ENCODE peak calls at places on chromosomes 7 and 10, in ten cellular contexts. One of them, this sample, is unnamed.

GRCh38 chr7:70486977-70487376 is 645.0 kb upstream of the GALNT17 start:
- DNase-seq in ecto neural progenitor cell: no peak
- DNase-seq in stimulated activated CD4-positive, alpha-beta T cell treated with anti-CD3 and anti-CD28 coated beads, Interleukin-12 subunit alpha, Interleukin-12 subunit beta, amount 100 ng/mL, for 48 hours: no peak
- DNase-seq in activated CD4-positive, alpha-beta T cell treated with anti-CD3 and anti-CD28 coated beads, Interleukin-2, amount 10 ng/mL, durations not matched to agents 7 days and 5 days: no peak
- DNase-seq in memory B cell: no peak
- DNase-seq in T-cell: no peak
- DNase-seq in T follicular helper cell: no peak
- DNase-seq in right lobe of liver: no peak
- DNase-seq in IMR-90: no peak
- DNase-seq in activated CD4-positive, CD25-positive, alpha-beta regulatory T cell treated with anti-CD3 and anti-CD28 coated beads, Interleukin-2, amount 50 U/mL, for 72 hours: no peak
- DNase-seq in this sample: no peak

GRCh38 chr7:15489383-15489782 is 72.4 kb downstream of the AGMO start:
- DNase-seq in T-cell: no peak
- DNase-seq in activated CD4-positive, CD25-positive, alpha-beta regulatory T cell treated with anti-CD3 and anti-CD28 coated beads, Interleukin-2, amount 50 U/mL, for 72 hours: no peak
- DNase-seq in T follicular helper cell: no peak
- DNase-seq in activated CD4-positive, alpha-beta T cell treated with anti-CD3 and anti-CD28 coated beads, Interleukin-2, amount 10 ng/mL, durations not matched to agents 7 days and 5 days: no peak
- DNase-seq in stimulated activated CD4-positive, alpha-beta T cell treated with anti-CD3 and anti-CD28 coated beads, Interleukin-12 subunit alpha, Interleukin-12 subunit beta, amount 100 ng/mL, for 48 hours: no peak
- DNase-seq in IMR-90: no peak
- DNase-seq in memory B cell: no peak
- DNase-seq in ecto neural progenitor cell: no peak
- DNase-seq in right lobe of liver: no peak
- DNase-seq in this sample: no peak

GRCh38 chr10:57973451-57973850 is 294.2 kb downstream of the IPMK start:
- DNase-seq in IMR-90: peak
- DNase-seq in T follicular helper cell: no peak
- DNase-seq in stimulated activated CD4-positive, alpha-beta T cell treated with anti-CD3 and anti-CD28 coated beads, Interleukin-12 subunit alpha, Interleukin-12 subunit beta, amount 100 ng/mL, for 48 hours: no peak
- DNase-seq in activated CD4-positive, CD25-positive, alpha-beta regulatory T cell treated with anti-CD3 and anti-CD28 coated beads, Interleukin-2, amount 50 U/mL, for 72 hours: no peak
- DNase-seq in right lobe of liver: no peak
- DNase-seq in T-cell: no peak
- DNase-seq in activated CD4-positive, alpha-beta T cell treated with anti-CD3 and anti-CD28 coated beads, Interleukin-2, amount 10 ng/mL, durations not matched to agents 7 days and 5 days: no peak
- DNase-seq in ecto neural progenitor cell: no peak
- DNase-seq in memory B cell: no peak
- DNase-seq in this sample: no peak

GRCh38 chr10:11521860-11522259 is 89.6 kb downstream of the USP6NL start:
- DNase-seq in activated CD4-positive, alpha-beta T cell treated with anti-CD3 and anti-CD28 coated beads, Interleukin-2, amount 10 ng/mL, durations not matched to agents 7 days and 5 days: no peak
- DNase-seq in T-cell: no peak
- DNase-seq in stimulated activated CD4-positive, alpha-beta T cell treated with anti-CD3 and anti-CD28 coated beads, Interleukin-12 subunit alpha, Interleukin-12 subunit beta, amount 100 ng/mL, for 48 hours: no peak
- DNase-seq in IMR-90: peak
- DNase-seq in T follicular helper cell: no peak
- DNase-seq in activated CD4-positive, CD25-positive, alpha-beta regulatory T cell treated with anti-CD3 and anti-CD28 coated beads, Interleukin-2, amount 50 U/mL, for 72 hours: no peak
- DNase-seq in right lobe of liver: no peak
- DNase-seq in memory B cell: no peak
- DNase-seq in ecto neural progenitor cell: no peak
- DNase-seq in this sample: no peak

GRCh38 chr10:121452581-121452980 is 145.7 kb downstream of the FGFR2 start:
- DNase-seq in activated CD4-positive, alpha-beta T cell treated with anti-CD3 and anti-CD28 coated beads, Interleukin-2, amount 10 ng/mL, durations not matched to agents 7 days and 5 days: no peak
- DNase-seq in activated CD4-positive, CD25-positive, alpha-beta regulatory T cell treated with anti-CD3 and anti-CD28 coated beads, Interleukin-2, amount 50 U/mL, for 72 hours: no peak
- DNase-seq in stimulated activated CD4-positive, alpha-beta T cell treated with anti-CD3 and anti-CD28 coated beads, Interleukin-12 subunit alpha, Interleukin-12 subunit beta, amount 100 ng/mL, for 48 hours: no peak
- DNase-seq in right lobe of liver: no peak
- DNase-seq in IMR-90: no peak
- DNase-seq in T-cell: no peak
- DNase-seq in ecto neural progenitor cell: no peak
- DNase-seq in memory B cell: no peak
- DNase-seq in T follicular helper cell: no peak
- DNase-seq in this sample: no peak

GRCh38 chr10:26367771-26368170 is 70.4 kb upstream of the APBB1IP start:
- DNase-seq in activated CD4-positive, alpha-beta T cell treated with anti-CD3 and anti-CD28 coated beads, Interleukin-2, amount 10 ng/mL, durations not matched to agents 7 days and 5 days: peak
- DNase-seq in activated CD4-positive, CD25-positive, alpha-beta regulatory T cell treated with anti-CD3 and anti-CD28 coated beads, Interleukin-2, amount 50 U/mL, for 72 hours: no peak
- DNase-seq in memory B cell: peak
- DNase-seq in IMR-90: no peak
- DNase-seq in T follicular helper cell: no peak
- DNase-seq in right lobe of liver: no peak
- DNase-seq in T-cell: peak
- DNase-seq in ecto neural progenitor cell: peak
- DNase-seq in stimulated activated CD4-positive, alpha-beta T cell treated with anti-CD3 and anti-CD28 coated beads, Interleukin-12 subunit alpha, Interleukin-12 subunit beta, amount 100 ng/mL, for 48 hours: no peak
- DNase-seq in this sample: no peak

GRCh38 chr7:1593091-1593866 is 23.4 kb upstream of the PSMG3 start:
- DNase-seq in activated CD4-positive, alpha-beta T cell treated with anti-CD3 and anti-CD28 coated beads, Interleukin-2, amount 10 ng/mL, durations not matched to agents 7 days and 5 days: no peak
- DNase-seq in ecto neural progenitor cell: no peak
- DNase-seq in T follicular helper cell: no peak
- DNase-seq in stimulated activated CD4-positive, alpha-beta T cell treated with anti-CD3 and anti-CD28 coated beads, Interleukin-12 subunit alpha, Interleukin-12 subunit beta, amount 100 ng/mL, for 48 hours: no peak
- DNase-seq in IMR-90: no peak
- DNase-seq in right lobe of liver: no peak
- DNase-seq in memory B cell: no peak
- DNase-seq in activated CD4-positive, CD25-positive, alpha-beta regulatory T cell treated with anti-CD3 and anti-CD28 coated beads, Interleukin-2, amount 50 U/mL, for 72 hours: no peak
- DNase-seq in T-cell: no peak
- DNase-seq in this sample: peak

GRCh38 chr10:5953676-5954075 is 23.7 kb downstream of the IL15RA start:
- DNase-seq in T follicular helper cell: no peak
- DNase-seq in activated CD4-positive, CD25-positive, alpha-beta regulatory T cell treated with anti-CD3 and anti-CD28 coated beads, Interleukin-2, amount 50 U/mL, for 72 hours: no peak
- DNase-seq in activated CD4-positive, alpha-beta T cell treated with anti-CD3 and anti-CD28 coated beads, Interleukin-2, amount 10 ng/mL, durations not matched to agents 7 days and 5 days: no peak
- DNase-seq in stimulated activated CD4-positive, alpha-beta T cell treated with anti-CD3 and anti-CD28 coated beads, Interleukin-12 subunit alpha, Interleukin-12 subunit beta, amount 100 ng/mL, for 48 hours: no peak
- DNase-seq in ecto neural progenitor cell: no peak
- DNase-seq in memory B cell: no peak
- DNase-seq in T-cell: no peak
- DNase-seq in right lobe of liver: no peak
- DNase-seq in IMR-90: no peak
- DNase-seq in this sample: no peak